ENCODE peak calls at places on chromosome 2, in ten cellular contexts. X is lower lobe of right lung, S is A549, V is tibial nerve, Y is GM06990, H is coronary artery, I is AG04450, E is OCI-LY7, T is heart left ventricle, A is foreskin fibroblast. O is an unnamed sample.

GRCh38 chr2:239274391-239275001 is 126.3 kb downstream of the HDAC4 start:
- DNase-seq in I (no peak), V (peak), H (peak), S (peak), T (peak), X (no peak), E (no peak), A (peak), Y (no peak), O (peak)

GRCh38 chr2:238728322-238729260 is 119.3 kb upstream of the TWIST2 start:
- DNase-seq in V (peak), A (peak), E (no peak), T (peak), S (no peak), I (peak), H (peak), X (no peak), Y (no peak), O (no peak)

GRCh38 chr2:9554841-9555337 is 741 bp downstream of the ADAM17 start:
- DNase-seq in I (peak), T (no peak), E (peak), A (peak), H (no peak), Y (no peak), X (no peak), S (peak), V (peak), O (no peak)

GRCh38 chr2:189411860-189412259 is 29.4 kb upstream of the WDR75 start:
- DNase-seq in S (peak), A (peak), V (no peak), E (no peak), H (no peak), X (no peak), I (peak), T (no peak), Y (no peak), O (no peak)

GRCh38 chr2:188833331-188833730 is 140.8 kb upstream of the COL3A1 start:
- DNase-seq in T (no peak), I (no peak), X (no peak), Y (no peak), S (no peak), H (no peak), E (no peak), A (no peak), V (no peak), O (no peak)

GRCh38 chr2:28423856-28424605 is 31.4 kb downstream of the FOSL2 start:
- DNase-seq in H (no peak), E (peak), T (no peak), S (no peak), V (no peak), I (no peak), A (no peak), Y (no peak), X (peak), O (no peak)

GRCh38 chr2:65294701-65295100 is 67.1 kb downstream of the ACTR2 start:
- DNase-seq in S (no peak), E (no peak), V (no peak), X (no peak), I (no peak), T (no peak), H (peak), Y (no peak), A (no peak), O (no peak)

GRCh38 chr2:215028231-215028630 is 110.2 kb downstream of the ABCA12 start:
- DNase-seq in T (no peak), X (no peak), E (no peak), V (no peak), A (no peak), S (no peak), Y (no peak), I (peak), H (no peak), O (no peak)

GRCh38 chr2:197159681-197160211 is 150.8 kb downstream of the ANKRD44 start:
- DNase-seq in H (no peak), Y (no peak), T (no peak), I (no peak), V (no peak), X (no peak), S (peak), E (no peak), A (peak), O (no peak)

GRCh38 chr2:197969391-197969893 is 165.0 kb downstream of the PLCL1 start:
- DNase-seq in T (no peak), X (no peak), I (peak), H (no peak), A (peak), V (no peak), E (no peak), S (no peak), Y (no peak), O (no peak)

GRCh38 chr2:100522430-100522829 is 40.4 kb upstream of the PDCL3 start:
- DNase-seq in Y (no peak), E (no peak), T (no peak), H (no peak), I (no peak), A (no peak), S (no peak), X (no peak), V (no peak), O (no peak)

GRCh38 chr2:157438907-157439791 is 4.7 kb downstream of the CYTIP start:
- DNase-seq in X (no peak), T (peak), V (no peak), I (no peak), S (no peak), E (peak), A (no peak), H (no peak), Y (no peak), O (no peak)

GRCh38 chr2:1611886-1612285 is 132.4 kb downstream of the PXDN start:
- DNase-seq in X (no peak), T (no peak), V (no peak), I (no peak), Y (no peak), H (no peak), E (no peak), A (no peak), S (no peak), O (no peak)

GRCh38 chr2:153163055-153163454 is 315.5 kb downstream of the RPRM start:
- DNase-seq in Y (no peak), S (peak), T (no peak), E (peak), H (no peak), V (no peak), I (no peak), X (no peak), A (no peak), O (no peak)

GRCh38 chr2:158664987-158665386 is 130.1 kb upstream of the DAPL1 start:
- DNase-seq in X (no peak), H (no peak), S (no peak), V (no peak), Y (no peak), I (no peak), T (no peak), E (no peak), A (peak), O (no peak)

GRCh38 chr2:62641410-62641843 is 64.1 kb upstream of the EHBP1 start:
- DNase-seq in T (no peak), A (no peak), Y (no peak), S (peak), H (no peak), I (no peak), X (no peak), E (no peak), V (no peak), O (no peak)

GRCh38 chr2:162732946-162733698 is 105.4 kb downstream of the KCNH7 start:
- DNase-seq in A (no peak), T (no peak), Y (peak), S (no peak), I (no peak), V (no peak), X (no peak), H (no peak), E (no peak), O (no peak)

GRCh38 chr2:27717070-27717453 is 53.4 kb downstream of the SLC4A1AP start:
- DNase-seq in Y (no peak), H (no peak), S (peak), V (no peak), I (no peak), T (peak), X (no peak), E (no peak), A (peak), O (no peak)

GRCh38 chr2:22253171-22253570 is 1129.4 kb downstream of the TDRD15 start:
- DNase-seq in I (no peak), X (no peak), H (no peak), V (no peak), A (no peak), S (no peak), T (no peak), Y (no peak), E (no peak), O (no peak)

GRCh38 chr2:212021947-212022346 is 516.7 kb downstream of the ERBB4 start:
- DNase-seq in H (no peak), Y (no peak), T (no peak), A (peak), S (peak), X (no peak), V (no peak), I (peak), E (no peak), O (no peak)

GRCh38 chr2:71605781-71606241 is 152.4 kb downstream of the DYSF start:
- DNase-seq in S (no peak), A (no peak), V (no peak), E (no peak), T (peak), Y (no peak), H (peak), X (peak), I (no peak), O (peak)

GRCh38 chr2:219570924-219571310 is 422 bp downstream of the OBSL1 start:
- DNase-seq in S (no peak), I (no peak), X (no peak), A (peak), H (no peak), Y (no peak), V (no peak), E (no peak), T (no peak), O (no peak)
- H3K4me3 ChIP-seq in S (peak), I (peak), X (peak), A (peak), H (peak), Y (no peak), V (peak), E (no peak), T (peak), O (peak)

GRCh38 chr2:102801098-102801718 is 39.4 kb downstream of the TMEM182 start:
- DNase-seq in X (no peak), V (no peak), S (peak), I (no peak), E (peak), A (peak), Y (no peak), T (peak), H (no peak), O (no peak)

GRCh38 chr2:102806250-102806837 is 44.5 kb downstream of the TMEM182 start:
- DNase-seq in X (no peak), I (peak), Y (no peak), T (peak), H (no peak), S (peak), V (peak), E (peak), A (peak), O (no peak)

GRCh38 chr2:102801858-102802699 is 40.2 kb downstream of the TMEM182 start:
- DNase-seq in A (no peak), S (no peak), X (no peak), Y (no peak), E (no peak), T (no peak), H (no peak), V (no peak), I (no peak), O (no peak)

GRCh38 chr2:102803041-102803896 is 41.4 kb downstream of the TMEM182 start:
- DNase-seq in H (no peak), S (no peak), X (no peak), I (no peak), A (no peak), E (no peak), Y (no peak), T (no peak), V (no peak), O (no peak)

DNA sequence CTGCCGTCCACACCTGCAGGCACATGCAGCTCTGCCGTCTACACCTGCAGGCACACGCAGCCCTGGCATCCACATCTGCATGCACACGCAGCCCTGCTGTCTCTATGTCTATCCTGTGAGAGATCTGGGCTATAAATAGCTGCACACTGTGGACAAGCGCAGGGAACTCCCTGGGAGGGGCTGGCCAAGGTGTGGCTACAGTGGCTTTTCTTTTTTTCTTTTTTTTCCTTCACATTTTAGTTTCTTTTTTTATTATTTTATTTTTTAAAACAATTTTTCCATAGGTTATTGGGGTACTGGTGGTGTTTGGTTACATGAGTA is 42.0 kb downstream of the TMEM182 start:
- DNase-seq in S (no peak), I (no peak), X (no peak), E (no peak), Y (no peak), H (no peak), T (no peak), A (no peak), V (no peak), O (no peak)
- H3K4me3 ChIP-seq in S (no peak), I (no peak), X (no peak), E (no peak), Y (no peak), H (no peak), T (no peak), A (no peak), V (no peak), O (no peak)

DNA sequence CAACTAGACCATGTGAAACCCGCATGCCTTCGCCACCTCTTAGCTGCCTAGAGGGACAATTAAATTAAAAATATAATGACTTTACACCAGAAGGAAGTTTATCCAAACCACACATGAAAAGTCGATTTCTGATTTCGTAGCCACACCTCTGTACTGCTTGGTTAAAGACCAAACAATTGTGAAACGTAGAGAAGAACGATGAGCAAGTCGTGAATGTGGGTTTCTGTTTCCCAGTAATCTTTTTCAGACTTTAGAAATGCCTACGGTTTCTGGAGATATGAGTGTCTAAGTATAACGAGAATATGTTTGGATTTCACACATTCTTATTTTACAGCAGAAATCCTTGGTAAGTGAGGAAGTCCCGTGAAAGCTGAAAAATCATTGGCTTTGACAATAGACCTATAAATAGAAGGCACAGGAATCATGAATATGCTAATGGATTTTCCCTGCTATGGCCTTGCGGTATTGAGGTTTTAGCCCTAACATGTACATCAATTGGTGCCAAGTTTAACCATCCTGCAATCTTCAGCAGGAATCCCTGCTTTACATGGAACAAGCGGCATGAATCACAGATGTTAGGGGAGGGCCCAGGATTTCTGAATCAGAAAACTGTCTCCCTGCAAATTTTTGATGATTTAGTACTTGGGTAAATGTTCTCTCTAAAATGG is 105.6 kb downstream of the TTC32 start:
- DNase-seq in Y (no peak), S (no peak), T (no peak), E (no peak), X (no peak), A (peak), V (no peak), I (no peak), H (no peak), O (no peak)
- H3K4me3 ChIP-seq in Y (no peak), S (no peak), T (no peak), E (no peak), X (no peak), A (peak), V (no peak), I (no peak), H (no peak), O (no peak)

GRCh38 chr2:134118279-134119116 is 135.4 kb upstream of the MGAT5 start:
- DNase-seq in H (peak), S (peak), A (peak), T (peak), X (peak), V (peak), I (peak), E (peak), Y (peak), O (peak)
- H3K4me3 ChIP-seq in H (peak), S (no peak), A (no peak), T (peak), X (no peak), V (no peak), I (no peak), E (peak), Y (peak), O (no peak)

DNA sequence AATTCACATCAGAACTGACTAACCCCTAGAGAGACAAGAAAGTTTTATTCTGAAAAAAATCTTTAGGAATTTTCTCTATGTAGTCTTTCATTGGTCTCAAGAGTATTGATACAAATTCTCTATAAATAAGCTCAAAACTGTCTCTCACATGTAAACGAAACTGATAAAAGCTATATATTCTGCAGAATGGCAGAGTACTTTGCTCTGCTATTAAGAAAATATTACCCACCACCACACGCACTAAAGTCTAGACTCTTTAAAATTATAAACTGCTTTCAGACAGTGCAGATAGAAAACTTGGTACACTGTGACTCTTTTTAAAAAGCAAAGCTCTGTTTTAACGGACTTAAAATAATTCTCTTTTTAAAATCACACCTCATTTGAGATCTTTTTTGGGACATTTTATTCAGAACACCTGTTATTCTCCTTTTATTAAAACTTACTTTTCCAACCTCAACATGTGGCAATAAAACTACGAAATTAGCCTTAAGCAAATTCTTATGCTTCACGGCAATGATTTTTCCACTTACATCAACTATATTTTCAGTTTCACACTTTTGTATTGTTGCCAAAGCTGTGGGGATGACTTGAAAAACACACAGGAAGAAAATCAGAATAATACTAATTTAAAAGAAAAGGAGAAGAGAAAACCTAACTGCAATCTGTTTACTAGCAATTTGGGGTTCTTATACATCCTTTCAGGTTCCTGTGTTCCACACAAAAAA is 58.0 kb downstream of the CCDC88A start:
- DNase-seq in X (no peak), H (no peak), A (no peak), V (no peak), E (peak), Y (peak), I (no peak), T (no peak), S (no peak), O (no peak)
- H3K4me3 ChIP-seq in X (no peak), H (no peak), A (no peak), V (no peak), E (no peak), Y (peak), I (no peak), T (no peak), S (no peak), O (no peak)

GRCh38 chr2:136243638-136244557 is 125.9 kb upstream of the CXCR4 start:
- DNase-seq in S (no peak), I (no peak), H (no peak), E (peak), T (peak), Y (no peak), V (no peak), A (no peak), X (no peak), O (no peak)
- H3K4me3 ChIP-seq in S (no peak), I (no peak), H (no peak), E (no peak), T (no peak), Y (no peak), V (no peak), A (no peak), X (no peak), O (no peak)

GRCh38 chr2:44548221-44549098 is 186.7 kb downstream of the CAMKMT start:
- DNase-seq in I (no peak), Y (no peak), X (no peak), V (no peak), E (no peak), A (no peak), S (no peak), H (no peak), T (no peak), O (no peak)
- H3K4me3 ChIP-seq in I (no peak), Y (no peak), X (no peak), V (no peak), E (no peak), A (no peak), S (no peak), H (no peak), T (no peak), O (no peak)

DNA sequence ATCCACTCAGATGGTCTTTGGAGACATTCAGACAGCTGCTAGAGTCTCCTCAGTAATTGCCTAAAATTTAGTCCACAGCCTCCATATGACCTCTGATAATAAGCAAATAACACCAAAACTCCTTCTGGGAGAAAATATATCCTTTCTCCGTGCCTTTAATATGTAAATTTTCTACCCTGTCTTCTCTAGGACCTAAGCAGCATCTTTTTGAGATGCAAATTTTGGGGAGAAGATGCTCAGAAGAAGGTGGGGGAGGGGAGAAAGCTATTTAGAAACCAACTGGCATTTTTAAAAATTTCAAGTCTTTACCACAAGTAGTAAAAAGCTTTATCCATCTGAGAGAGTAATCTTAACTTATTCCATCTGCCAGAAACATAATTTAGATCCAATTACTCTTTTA is 120.4 kb upstream of the MSH6 start:
- DNase-seq in S (no peak), I (no peak), V (no peak), H (no peak), E (peak), T (no peak), Y (no peak), X (no peak), A (no peak), O (no peak)
- H3K4me3 ChIP-seq in S (no peak), I (no peak), V (no peak), H (no peak), E (peak), T (no peak), Y (no peak), X (no peak), A (no peak), O (no peak)

GRCh38 chr2:133157141-133157540 is 411.1 kb downstream of the NCKAP5 start:
- DNase-seq in Y (no peak), H (no peak), V (no peak), E (no peak), I (no peak), S (no peak), X (no peak), T (no peak), A (no peak), O (no peak)

GRCh38 chr2:133158442-133158841 is 409.8 kb downstream of the NCKAP5 start:
- DNase-seq in A (no peak), X (no peak), H (no peak), S (no peak), Y (no peak), E (no peak), V (no peak), T (no peak), I (no peak), O (no peak)

GRCh38 chr2:133148187-133148586 is 420.1 kb downstream of the NCKAP5 start:
- DNase-seq in T (no peak), Y (no peak), A (no peak), S (no peak), X (no peak), H (no peak), E (no peak), I (no peak), V (no peak), O (no peak)

GRCh38 chr2:133158024-133158423 is 410.2 kb downstream of the NCKAP5 start:
- DNase-seq in V (no peak), X (no peak), E (no peak), H (no peak), Y (no peak), I (no peak), A (no peak), S (no peak), T (no peak), O (no peak)

DNA sequence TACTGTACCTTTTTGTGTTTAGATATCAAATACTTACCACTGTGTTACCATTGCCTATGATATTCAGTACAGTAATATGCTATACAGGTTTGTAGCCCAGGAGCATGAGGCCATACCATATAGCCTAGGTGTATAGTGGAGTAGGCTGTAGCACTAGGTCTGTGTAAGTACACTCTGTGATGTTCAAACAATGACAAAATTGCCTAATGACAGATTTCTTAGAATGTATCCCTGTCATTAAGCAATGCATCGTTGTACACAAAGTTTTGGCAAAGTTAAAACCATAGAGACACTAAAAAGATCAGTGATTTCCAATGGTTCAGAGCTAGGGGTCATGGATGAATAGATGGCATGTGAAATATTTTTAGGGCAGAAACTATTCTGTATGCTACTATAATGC is 415.5 kb downstream of the NCKAP5 start:
- DNase-seq in T (no peak), E (no peak), S (no peak), Y (no peak), I (no peak), X (no peak), H (no peak), V (no peak), A (no peak), O (no peak)
- H3K4me3 ChIP-seq in T (no peak), E (no peak), S (no peak), Y (no peak), I (no peak), X (no peak), H (no peak), V (no peak), A (no peak), O (no peak)

O was measured in spleen.